ENCODE peak calls at places on chromosomes 7 and 10, in four cellular contexts. N is AG08396, E is frontal cortex, V is GM19239. F is an unnamed sample.

GRCh38 chr10:119715628-119716505 is 10.0 kb upstream of the INPP5F start:
- DNase-seq in V (no peak), N (no peak), E (no peak), F (no peak)

GRCh38 chr7:93719546-93719945 is 145.0 kb upstream of the CALCR start:
- DNase-seq in E (no peak), N (no peak), V (no peak), F (no peak)

GRCh38 chr7:55787796-55788195 is 74.8 kb downstream of the SEPTIN14 start:
- DNase-seq in E (no peak), V (no peak), N (no peak), F (no peak)

GRCh38 chr10:30432631-30433285 is 1.2 kb upstream of the MAP3K8 start:
- DNase-seq in V (no peak), E (no peak), N (no peak), F (no peak)

GRCh38 chr7:143458263-143458662 is 15.0 kb downstream of the TAS2R60 start:
- DNase-seq in V (no peak), E (no peak), N (peak), F (no peak)

GRCh38 chr10:101080933-101081546 is 19.3 kb downstream of the KAZALD1 start:
- DNase-seq in E (no peak), N (peak), V (no peak), F (no peak)

GRCh38 chr7:51009716-51010496 is 227.2 kb upstream of the GRB10 start:
- DNase-seq in E (no peak), V (no peak), N (no peak), F (no peak)

GRCh38 chr10:93993782-93994668 is at the start of gene PLCE1:
- DNase-seq in V (no peak), E (peak), N (peak), F (peak)

GRCh38 chr7:104161244-104161643 is 46.6 kb downstream of the ORC5 start:
- DNase-seq in V (no peak), E (no peak), N (no peak), F (no peak)

GRCh38 chr7:105652359-105652993 is 71.2 kb upstream of the EFCAB10 start:
- DNase-seq in E (peak), N (peak), V (peak), F (peak)

GRCh38 chr10:93548376-93549071 is 17.9 kb upstream of the FFAR4 start:
- DNase-seq in V (no peak), N (no peak), E (no peak), F (no peak)

GRCh38 chr10:131251146-131251541 is 60.4 kb downstream of the TCERG1L start:
- DNase-seq in E (no peak), N (no peak), V (no peak), F (no peak)

GRCh38 chr10:23174075-23174973 is 17.8 kb upstream of the PTF1A start:
- DNase-seq in V (no peak), E (peak), N (no peak), F (no peak)

GRCh38 chr7:7438851-7439250 is 96.8 kb downstream of the COL28A1 start:
- DNase-seq in E (no peak), V (no peak), N (peak), F (peak)

GRCh38 chr7:2573747-2574146 is 15.0 kb downstream of the IQCE start:
- DNase-seq in E (no peak), V (no peak), N (no peak), F (no peak)

GRCh38 chr10:6579904-6580278 is at the start of gene PRKCQ:
- DNase-seq in V (peak), N (no peak), E (no peak), F (no peak)

GRCh38 chr10:106560925-106561640 is 603.4 kb downstream of the SORCS1 start:
- DNase-seq in E (no peak), V (no peak), N (no peak), F (no peak)

GRCh38 chr7:14275346-14275745 is 285.9 kb upstream of the ETV1 start:
- DNase-seq in V (no peak), N (no peak), E (no peak), F (no peak)

GRCh38 chr7:130154501-130155317 is 50.5 kb downstream of the TMEM209 start:
- DNase-seq in N (no peak), V (no peak), E (no peak), F (no peak)

GRCh38 chr10:76547352-76547972 is 1090.1 kb downstream of the KCNMA1 start:
- DNase-seq in E (peak), N (peak), V (peak), F (peak)

GRCh38 chr7:148888300-148888699 is 4.2 kb upstream of the EZH2 start:
- DNase-seq in N (no peak), V (no peak), E (no peak), F (no peak)

GRCh38 chr10:132503581-132504421 is 33.8 kb upstream of the INPP5A start:
- DNase-seq in N (no peak), E (no peak), V (no peak), F (no peak)

GRCh38 chr10:26361351-26361750 is 76.8 kb upstream of the APBB1IP start:
- DNase-seq in N (no peak), V (no peak), E (no peak), F (no peak)

GRCh38 chr10:53894145-53894544 is 906.9 kb downstream of the PCDH15 start:
- DNase-seq in E (no peak), N (no peak), V (no peak), F (no peak)

GRCh38 chr7:155809947-155810606 is 2.2 kb downstream of the SHH start:
- DNase-seq in V (no peak), E (no peak), N (no peak), F (no peak)

GRCh38 chr10:110568055-110568735 is 700 bp downstream of the SMC3 start:
- DNase-seq in N (peak), E (no peak), V (peak), F (no peak)

GRCh38 chr10:78614744-78615143 is 454.0 kb upstream of the ZMIZ1 start:
- DNase-seq in V (no peak), N (no peak), E (no peak), F (no peak)

GRCh38 chr7:148397555-148397954 is 193.0 kb upstream of the C7orf33 start:
- DNase-seq in E (no peak), N (no peak), V (no peak), F (no peak)

GRCh38 chr7:108448777-108449576 is 7.3 kb downstream of the NRCAM start:
- DNase-seq in N (no peak), E (no peak), V (no peak), F (peak)

GRCh38 chr10:122835908-122836307 is 9.7 kb downstream of the CUZD1 start:
- DNase-seq in N (no peak), E (no peak), V (no peak), F (no peak)

GRCh38 chr7:83546586-83546985 is 102.4 kb downstream of the SEMA3E start:
- DNase-seq in E (no peak), N (no peak), V (no peak), F (no peak)

GRCh38 chr10:43665054-43665453 is 16.4 kb upstream of the ZNF32 start:
- DNase-seq in E (no peak), V (no peak), N (no peak), F (no peak)

GRCh38 chr10:105742184-105742583 is 1101.1 kb downstream of the SORCS3 start:
- DNase-seq in E (no peak), V (no peak), N (no peak), F (no peak)

GRCh38 chr10:8428654-8429053 is 374.2 kb downstream of the GATA3 start:
- DNase-seq in V (no peak), E (no peak), N (no peak), F (no peak)